ENCODE peak calls at places on chromosomes 7 and 10, in six cellular contexts. Z is AG10803, D is spleen, P is cardiac muscle cell, G is OCI-LY7, C is activated B cell treated with CpG ODN at 0.5 μM for 24 hours. Q is an unnamed sample.

GRCh38 chr10:118978998-118979350 is 50.5 kb upstream of the NANOS1 start:
- DNase-seq in D (no peak), G (no peak), C (no peak), P (no peak), Z (no peak), Q (no peak)

GRCh38 chr10:78690354-78691111 is 378.2 kb upstream of the ZMIZ1 start:
- DNase-seq in C (no peak), Z (no peak), G (no peak), D (no peak), P (no peak), Q (no peak)

GRCh38 chr7:40643664-40644063 is 508.9 kb downstream of the SUGCT start:
- DNase-seq in G (no peak), P (no peak), D (no peak), C (no peak), Z (no peak), Q (no peak)

GRCh38 chr10:61021926-61022325 is 77.9 kb upstream of the RHOBTB1 start:
- DNase-seq in D (no peak), C (no peak), Z (no peak), G (no peak), P (no peak), Q (no peak)

GRCh38 chr10:100043796-100044195 is 34.0 kb upstream of the DNMBP start:
- DNase-seq in P (no peak), C (no peak), D (no peak), G (no peak), Z (peak), Q (no peak)

GRCh38 chr7:129423700-129424410 is 10.4 kb upstream of the STRIP2 start:
- DNase-seq in P (no peak), D (no peak), G (no peak), Z (no peak), C (no peak), Q (no peak)

GRCh38 chr7:15602236-15602635 is 40.4 kb upstream of the AGMO start:
- DNase-seq in P (peak), D (no peak), G (no peak), C (no peak), Z (no peak), Q (no peak)

GRCh38 chr7:95694334-95694733 is 78.0 kb upstream of the DYNC1I1 start:
- DNase-seq in P (no peak), C (no peak), D (no peak), Z (no peak), G (no peak), Q (no peak)

GRCh38 chr10:49139866-49140195 is 6.0 kb upstream of the FAM170B start:
- DNase-seq in C (no peak), D (no peak), Z (peak), P (no peak), G (no peak), Q (no peak)

GRCh38 chr10:24008164-24009066 is 200.5 kb upstream of the KIAA1217 start:
- DNase-seq in G (no peak), Z (peak), C (no peak), P (peak), D (no peak), Q (no peak)

GRCh38 chr7:132560825-132561529 is 15.3 kb downstream of the PLXNA4 start:
- DNase-seq in D (no peak), G (no peak), P (no peak), Z (no peak), C (no peak), Q (no peak)

GRCh38 chr7:132561763-132562162 is 14.5 kb downstream of the PLXNA4 start:
- DNase-seq in D (no peak), G (no peak), P (no peak), Z (no peak), C (no peak), Q (no peak)

GRCh38 chr7:132560105-132560504 is 16.2 kb downstream of the PLXNA4 start:
- DNase-seq in P (no peak), Z (no peak), C (no peak), G (no peak), D (no peak), Q (no peak)

GRCh38 chr7:132557489-132558044 is 18.7 kb downstream of the PLXNA4 start:
- DNase-seq in G (no peak), Z (peak), C (no peak), P (no peak), D (no peak), Q (no peak)

GRCh38 chr7:132558815-132559214 is 17.5 kb downstream of the PLXNA4 start:
- DNase-seq in D (no peak), C (no peak), P (no peak), G (no peak), Z (no peak), Q (no peak)
- TF ChIP-seq CTCF in D (no peak), C (no peak), P (no peak), G (no peak), Z (no peak), Q (no peak)

DNA sequence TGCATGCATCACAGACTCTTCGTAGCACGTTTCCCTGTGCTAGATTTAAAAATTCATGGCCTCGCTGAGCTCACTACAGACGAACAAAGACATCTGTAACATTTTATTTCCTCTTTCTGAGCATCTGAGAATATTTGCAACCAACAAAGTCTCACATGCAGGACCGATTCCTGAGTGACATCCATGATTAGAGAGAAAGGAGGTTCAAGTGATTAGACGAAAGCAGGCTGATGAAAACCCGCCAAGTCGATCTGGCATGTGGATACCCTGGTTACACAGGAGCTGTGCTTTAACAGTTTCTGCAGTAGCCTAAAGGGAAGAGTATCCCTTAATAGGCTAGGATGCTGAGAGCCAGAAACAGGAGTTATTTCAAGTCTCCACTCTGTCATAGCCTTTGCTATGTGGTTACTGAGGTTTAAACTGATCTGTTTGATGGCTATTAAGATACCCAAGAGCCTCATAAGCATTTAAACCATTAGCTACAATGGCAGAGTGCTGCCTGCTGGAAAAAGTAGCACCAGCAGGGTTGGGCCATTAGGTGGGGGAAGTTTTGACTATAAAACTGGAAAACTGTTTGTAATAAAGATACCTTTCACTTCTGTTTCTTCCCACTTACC is 82.4 kb downstream of the PRKCQ start:
- DNase-seq in G (no peak), D (no peak), Z (no peak), C (no peak), P (no peak), Q (no peak)
- TF ChIP-seq CTCF in G (no peak), D (no peak), Z (no peak), C (no peak), P (no peak), Q (no peak)

GRCh38 chr7:70776627-70777101 is 355.3 kb upstream of the GALNT17 start:
- DNase-seq in Z (peak), C (no peak), D (no peak), G (no peak), P (no peak), Q (no peak)

GRCh38 chr7:70774895-70775527 is 356.9 kb upstream of the GALNT17 start:
- DNase-seq in Z (no peak), P (no peak), C (no peak), G (no peak), D (no peak), Q (no peak)

GRCh38 chr7:70777251-70777650 is 354.7 kb upstream of the GALNT17 start:
- DNase-seq in G (no peak), C (no peak), P (no peak), Z (no peak), D (no peak), Q (no peak)

GRCh38 chr7:70778585-70778984 is 353.4 kb upstream of the GALNT17 start:
- DNase-seq in G (no peak), C (no peak), Z (no peak), P (no peak), D (no peak), Q (no peak)

DNA sequence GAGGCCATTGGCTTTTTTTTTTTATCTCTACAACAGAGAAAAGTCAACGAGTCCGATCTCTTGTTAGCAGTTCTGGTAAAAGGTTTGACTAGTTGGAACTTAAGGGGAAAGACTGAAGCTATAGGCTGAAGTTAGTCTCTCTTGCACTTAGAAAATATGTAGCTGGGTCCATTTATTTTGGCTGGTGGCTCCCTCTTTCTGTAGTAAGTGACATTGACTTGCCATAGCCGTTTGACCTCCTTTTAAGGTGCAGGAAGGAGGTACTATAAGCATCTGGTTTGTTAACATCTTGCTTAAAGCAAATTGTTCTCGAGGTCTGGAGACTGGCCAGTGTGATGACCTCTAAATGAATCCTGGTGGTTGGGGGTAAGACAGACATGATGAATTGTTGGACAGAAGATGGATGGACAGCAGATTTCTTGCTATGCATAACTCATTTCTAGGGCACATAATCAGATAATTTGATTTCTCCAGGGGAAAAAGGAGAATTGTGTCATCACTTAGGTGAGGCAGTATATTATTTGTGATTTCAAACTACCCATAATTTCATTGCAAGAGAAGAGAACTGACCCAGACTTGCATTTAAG is 356.3 kb upstream of the GALNT17 start:
- DNase-seq in G (peak), D (no peak), Z (peak), C (no peak), P (peak), Q (no peak)
- TF ChIP-seq CTCF in G (peak), D (no peak), Z (peak), C (no peak), P (peak), Q (peak)

DNA sequence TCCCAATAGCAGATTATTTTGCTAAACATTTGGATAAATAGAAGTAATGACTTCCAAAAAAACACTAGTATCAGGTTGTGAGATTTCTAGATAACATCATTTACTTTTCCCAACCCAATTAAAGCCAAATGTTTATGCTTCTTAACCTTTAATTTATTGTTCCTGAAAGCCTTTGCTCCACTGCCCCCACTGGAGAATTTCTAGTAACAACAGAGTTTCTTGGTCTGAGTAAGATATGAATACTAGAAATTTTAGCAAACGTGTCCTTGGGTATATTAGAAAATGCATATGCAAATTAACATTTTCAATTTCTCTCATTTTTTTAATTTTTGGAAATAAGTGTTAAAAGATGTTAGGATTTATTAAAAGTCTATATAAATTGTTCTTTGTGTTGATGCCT is 958.0 kb upstream of the PHF14 start:
- DNase-seq in G (no peak), Z (no peak), P (no peak), C (no peak), D (no peak), Q (no peak)
- TF ChIP-seq CTCF in G (no peak), Z (no peak), P (no peak), C (no peak), D (no peak), Q (peak)

Q was measured in D721Med.